ENCODE peak calls at places on chromosomes 11 and 22, in seven cellular contexts. E, D, N, W, M, L and F are unnamed samples.

GRCh38 chr11:70872950-70873735 is 379.2 kb downstream of the SHANK2 start:
- DNase-seq in E (no peak), L (no peak), W (no peak), N (no peak), M (no peak), D (no peak), F (no peak)

GRCh38 chr22:47063606-47064005 is 301.2 kb downstream of the TBC1D22A start:
- DNase-seq in L (no peak), D (no peak), W (no peak), E (no peak), N (no peak), M (no peak), F (no peak)

GRCh38 chr11:8262552-8263108 is 1.0 kb downstream of the LMO1 start:
- DNase-seq in N (peak; percentile 44), W (no peak), L (peak; percentile 28), D (no peak), M (no peak), E (no peak), F (peak; percentile 66)

GRCh38 chr11:71238285-71238875 is 14.0 kb downstream of the SHANK2 start:
- DNase-seq in N (no peak), M (no peak), W (no peak), E (no peak), D (no peak), L (no peak), F (no peak)

GRCh38 chr11:9512370-9513019 is 51.7 kb downstream of the ZNF143 start:
- DNase-seq in W (no peak), N (no peak), E (no peak), D (no peak), M (no peak), L (no peak), F (no peak)

GRCh38 chr22:23542933-23543332 is 37.2 kb downstream of the IGLL1 start:
- DNase-seq in N (peak; percentile 15), M (no peak), L (no peak), W (no peak), D (no peak), E (peak; percentile 14), F (peak; percentile 43)

GRCh38 chr11:128956401-128957203 is 13.9 kb upstream of the TP53AIP1 start:
- DNase-seq in E (peak; percentile 84), N (no peak), D (no peak), M (no peak), L (no peak), W (no peak), F (peak; percentile 82)

GRCh38 chr11:93169950-93170561 is 27.7 kb downstream of the SLC36A4 start:
- DNase-seq in W (no peak), E (peak; percentile 33), D (no peak), N (no peak), L (no peak), M (no peak), F (peak; percentile 53)

GRCh38 chr11:121152764-121153163 is 51.7 kb downstream of the TECTA start:
- DNase-seq in N (no peak), E (no peak), L (no peak), D (no peak), M (no peak), W (no peak), F (no peak)

GRCh38 chr22:37803636-37804371 is 3.9 kb upstream of the GCAT start:
- DNase-seq in D (no peak), N (no peak), M (no peak), E (no peak), L (no peak), W (no peak), F (no peak)

GRCh38 chr11:92342886-92343285 is 118.3 kb downstream of the FAT3 start:
- DNase-seq in W (no peak), D (no peak), M (no peak), E (no peak), L (no peak), N (no peak), F (no peak)